ENCODE peak calls at places on chromosome X, in seven cellular contexts. A is stomach, K is esophagus squamous epithelium, O is spleen, U is H1, L is tibial nerve, I is heart left ventricle. Q is an unnamed sample. For H3K4me1 and H3K9me3, the result is how much of the 10 kb centered on the place peaks cover.

GRCh38 chrX:154738013-154738738 is 12.7 kb downstream of the GAB3 start:
- DNase-seq in A (no peak), K (no peak), U (no peak), I (no peak), O (no peak), L (no peak), Q (peak)

GRCh38 chrX:80022363-80023031 is 7.9 kb downstream of the TBX22 start:
- DNase-seq in O (no peak), K (no peak), A (no peak), L (no peak), U (peak), I (no peak), Q (no peak)

GRCh38 chrX:80511969-80512760 is 91.9 kb downstream of the TENT5D start:
- DNase-seq in I (no peak), A (no peak), O (no peak), K (no peak), U (no peak), L (no peak), Q (peak)

GRCh38 chrX:100512471-100512870 is 72.3 kb upstream of the TNMD start:
- DNase-seq in A (no peak), K (no peak), O (no peak), U (no peak), L (no peak), I (no peak), Q (no peak)

GRCh38 chrX:21993265-21993664 is 38.9 kb upstream of the PHEX start:
- DNase-seq in O (peak), K (no peak), I (no peak), A (no peak), U (no peak), L (no peak), Q (peak)

GRCh38 chrX:22314692-22315091 is 42.0 kb downstream of the CBLL2 start:
- DNase-seq in K (no peak), L (no peak), O (no peak), A (no peak), U (no peak), I (no peak), Q (no peak)

GRCh38 chrX:102966701-102967100 is 29.6 kb downstream of the RAB40AL start:
- DNase-seq in U (no peak), L (no peak), K (no peak), O (no peak), A (no peak), I (no peak), Q (no peak)

GRCh38 chrX:1249101-1249887 is 19.3 kb upstream of the CSF2RA start:
- DNase-seq in L (peak), U (peak), A (peak), I (peak), O (peak), K (no peak), Q (peak)

GRCh38 chrX:17511556-17511955 is 136.6 kb downstream of the NHS start:
- DNase-seq in A (no peak), L (no peak), U (no peak), I (no peak), K (no peak), O (no peak), Q (no peak)

GRCh38 chrX:51803833-51804232 is 60.6 kb downstream of the GSPT2 start:
- DNase-seq in I (no peak), L (no peak), K (no peak), O (no peak), A (no peak), U (no peak), Q (no peak)

GRCh38 chrX:66012094-66012534 is 27.8 kb downstream of the VSIG4 start:
- DNase-seq in A (peak), K (no peak), O (peak), I (no peak), U (no peak), L (no peak), Q (no peak)

GRCh38 chrX:66008403-66008970 is 31.4 kb downstream of the VSIG4 start:
- DNase-seq in A (no peak), K (no peak), O (no peak), L (no peak), I (no peak), U (no peak), Q (no peak)

GRCh38 chrX:66007851-66008250 is 32.0 kb downstream of the VSIG4 start:
- DNase-seq in U (no peak), I (no peak), L (no peak), K (no peak), O (no peak), A (no peak), Q (no peak)

GRCh38 chrX:66005832-66006449 is 33.9 kb downstream of the VSIG4 start:
- DNase-seq in U (no peak), A (no peak), O (no peak), L (no peak), I (no peak), K (no peak), Q (no peak)

GRCh38 chrX:66009231-66009845 is 30.5 kb downstream of the VSIG4 start:
- DNase-seq in L (no peak), K (no peak), U (no peak), A (no peak), O (no peak), I (no peak), Q (no peak)
- H3K4me1 ChIP-seq in L (under half), K (under half), U (under half), A (under half), O (half or more), I (half or more), Q (under half)

DNA sequence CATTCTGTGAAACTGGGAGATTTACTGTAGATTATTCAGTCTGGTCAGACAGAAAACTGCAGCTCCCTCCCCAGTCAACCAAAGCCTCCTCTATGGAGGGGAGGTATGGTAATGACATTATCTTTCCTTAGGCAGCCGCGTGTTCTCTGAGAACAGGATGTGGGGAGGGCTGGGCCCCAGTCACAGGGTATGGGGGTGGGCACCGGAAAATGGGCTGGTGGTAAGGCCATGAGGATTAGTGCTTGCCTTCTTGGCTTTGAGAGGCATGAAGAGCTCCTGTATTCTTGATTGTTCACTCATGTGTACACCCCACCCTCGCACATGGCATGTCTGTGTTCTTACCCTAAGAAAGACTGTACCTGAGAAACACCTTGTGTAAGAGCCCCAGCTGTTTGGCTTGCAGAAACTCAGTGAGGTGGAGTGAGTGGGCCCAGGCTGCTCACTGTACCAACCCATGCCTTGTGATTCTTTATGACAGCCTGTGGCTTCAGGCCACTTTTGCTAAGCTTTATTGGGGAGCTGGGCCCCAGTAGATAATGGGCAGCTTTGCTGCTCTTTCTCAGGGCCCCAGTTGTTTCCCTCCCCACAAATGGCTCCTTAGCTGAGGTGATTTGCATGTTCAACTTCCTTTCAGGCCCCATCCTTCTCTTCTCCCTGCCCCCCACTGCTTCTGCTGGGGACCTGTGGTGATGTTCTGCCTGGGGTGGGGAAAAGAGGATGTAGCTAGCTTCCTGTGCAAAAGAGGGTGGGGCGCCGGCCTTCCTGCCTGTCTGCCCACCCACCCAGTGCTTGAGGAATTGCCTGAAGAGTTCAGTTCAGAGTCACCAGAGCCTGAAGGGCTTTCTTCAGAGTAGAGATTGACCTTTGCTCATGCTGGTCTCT is 30.7 kb downstream of the MSN start:
- DNase-seq in A (peak), U (no peak), K (peak), I (peak), O (peak), L (no peak), Q (peak)
- TF ChIP-seq POLR2A in A (no peak), U (no peak), K (no peak), I (no peak), O (no peak), L (no peak), Q (no peak)

GRCh38 chrX:67094061-67094460 is 449.8 kb upstream of the AR start:
- DNase-seq in U (peak), K (no peak), A (no peak), I (no peak), L (no peak), O (no peak), Q (no peak)
- H3K9me3 ChIP-seq in U (under half), K (under half), A (under half), I (under half), L (under half), O (under half), Q (under half)

DNA sequence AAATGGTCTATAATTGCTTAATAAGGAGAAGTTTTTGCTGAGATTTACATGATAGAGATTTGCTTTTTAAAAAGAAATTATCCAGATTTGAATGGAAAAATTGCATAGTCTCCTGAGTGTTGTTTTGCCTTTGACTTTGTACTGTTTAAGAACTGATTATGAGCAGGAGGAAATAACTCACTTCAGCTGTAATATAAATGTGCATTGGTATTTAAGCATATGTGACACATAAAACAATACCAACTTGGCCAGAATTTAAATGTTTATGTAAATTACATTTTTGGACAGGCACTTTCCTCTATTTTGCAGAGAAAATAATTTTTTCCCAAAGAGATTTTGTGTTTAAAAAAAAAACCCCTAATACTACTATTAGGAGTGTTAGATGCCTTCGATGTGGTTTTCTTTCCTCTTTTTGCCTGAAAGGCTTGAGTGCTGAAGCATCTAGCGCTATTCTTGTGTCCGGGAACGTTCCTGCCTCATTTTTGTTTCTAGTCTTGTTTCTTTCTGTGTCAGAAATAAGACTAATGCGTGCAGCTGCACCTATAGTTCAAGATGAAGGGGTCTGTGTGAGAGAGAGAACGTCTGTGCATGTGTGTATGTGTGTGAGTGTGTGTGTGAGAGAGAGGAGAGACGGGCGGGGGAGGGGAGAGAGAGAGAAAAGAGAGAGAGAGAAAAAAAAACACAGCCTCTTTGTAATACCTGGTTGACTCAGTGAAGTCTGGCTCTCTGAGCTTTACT is 60.8 kb downstream of the TBL1X start:
- DNase-seq in K (no peak), A (no peak), O (no peak), I (no peak), U (no peak), L (no peak), Q (no peak)
- H3K4me1 ChIP-seq in K (under half), A (under half), O (under half), I (under half), U (under half), L (under half), Q (under half)

DNA sequence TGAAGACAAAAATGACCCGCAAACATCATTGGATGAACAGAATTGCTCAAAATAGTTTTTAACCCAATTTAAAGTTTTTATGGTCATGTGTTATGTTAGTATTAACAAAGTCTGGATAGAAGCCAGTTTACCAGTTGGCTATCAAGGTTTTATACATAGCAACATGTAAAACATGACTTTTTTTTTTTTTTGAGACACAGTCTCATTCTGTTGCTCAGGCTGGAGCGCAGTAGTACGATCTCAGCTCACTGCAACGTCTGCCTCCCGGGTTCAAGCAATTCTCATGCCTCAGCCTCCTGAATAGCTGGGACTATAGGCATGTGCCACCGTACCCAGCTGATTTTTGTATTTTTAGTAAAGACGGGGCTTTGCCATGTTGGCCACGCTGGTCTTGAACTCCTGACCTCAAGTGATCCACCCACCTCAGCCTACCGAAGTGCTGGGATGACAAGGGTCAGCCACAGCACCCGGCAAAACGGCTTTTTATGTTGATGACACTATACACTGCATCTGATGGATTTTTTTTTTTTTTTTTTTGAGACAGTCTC is 3.4 kb downstream of the SAT1 start:
- DNase-seq in I (no peak), L (no peak), O (no peak), K (no peak), A (no peak), U (no peak), Q (no peak)
- TF ChIP-seq POLR2A in I (no peak), L (no peak), O (no peak), K (no peak), A (no peak), U (no peak), Q (peak)

GRCh38 chrX:70496491-70496890 is 51.9 kb downstream of the DLG3 start:
- DNase-seq in U (no peak), K (no peak), O (no peak), I (no peak), A (no peak), L (no peak), Q (no peak)

GRCh38 chrX:70498129-70498528 is 53.5 kb downstream of the DLG3 start:
- DNase-seq in O (no peak), I (no peak), K (no peak), U (no peak), A (no peak), L (no peak), Q (no peak)

GRCh38 chrX:70504772-70505450 is 60.3 kb downstream of the DLG3 start:
- DNase-seq in L (no peak), A (no peak), O (no peak), K (no peak), I (no peak), U (no peak), Q (no peak)

GRCh38 chrX:70497026-70497425 is 52.4 kb downstream of the DLG3 start:
- DNase-seq in U (no peak), A (no peak), I (no peak), K (no peak), O (no peak), L (no peak), Q (no peak)

GRCh38 chrX:70500826-70501225 is 56.2 kb downstream of the DLG3 start:
- DNase-seq in U (no peak), I (no peak), A (no peak), O (no peak), L (no peak), K (no peak), Q (no peak)
- H3K9me3 ChIP-seq in U (under half), I (under half), A (under half), O (under half), L (under half), K (under half), Q (under half)

DNA sequence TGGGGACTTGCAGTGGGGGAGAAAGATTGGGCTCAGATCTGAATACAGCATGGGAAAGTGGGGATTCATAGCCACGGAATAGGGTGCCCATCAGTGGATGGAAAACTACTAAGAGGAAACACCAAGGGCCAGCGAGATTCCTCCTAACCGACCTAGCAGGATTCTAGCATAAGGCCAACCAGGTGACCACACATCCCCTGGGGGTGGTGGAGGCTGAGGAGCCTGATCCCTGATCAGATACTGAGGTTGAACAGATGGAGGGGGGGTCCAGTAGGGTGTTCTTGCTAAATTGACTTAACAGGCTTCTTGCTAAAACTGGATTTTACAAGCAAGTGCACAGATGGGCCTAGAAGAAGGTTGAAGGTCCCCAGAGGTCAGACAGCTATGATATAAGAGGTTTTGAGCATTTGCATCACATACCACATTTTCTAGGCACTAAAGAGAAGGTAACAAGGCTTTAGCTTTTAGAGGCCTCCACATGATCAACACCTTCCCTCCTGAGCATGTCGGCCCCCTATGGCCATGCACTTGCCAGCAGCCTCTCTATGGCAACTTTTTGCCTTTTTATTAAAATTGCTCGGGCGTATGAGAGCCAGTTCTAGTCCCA is 69.1 kb upstream of the PUDP start:
- DNase-seq in O (no peak), L (no peak), U (no peak), I (no peak), A (no peak), K (no peak), Q (no peak)
- H3K4me1 ChIP-seq in O (under half), L (under half), U (under half), I (under half), A (under half), K (under half), Q (under half)

GRCh38 chrX:20141281-20142220 is at the start of gene EIF1AX:
- DNase-seq in L (peak), U (peak), K (peak), A (peak), O (peak), I (peak), Q (peak)
- TF ChIP-seq POLR2A in L (peak), U (no peak), K (peak), A (peak), O (peak), I (peak), Q (peak)